ENCODE peak calls at places on chromosomes 7 and 10, in seven cellular contexts. B is OCI-M1, Y is Panc1, W is astrocyte of the spinal cord, R is T-helper 9 cell, J is GM03348, F is T-helper 1 cell. U is an unnamed sample.

GRCh38 chr10:71314028-71314693 is 4.9 kb upstream of the SLC29A3 start:
- DNase-seq in W (peak), F (peak), B (peak), R (peak), J (peak), Y (peak), U (peak)

GRCh38 chr7:45591101-45591906 is 17.1 kb downstream of the ADCY1 start:
- DNase-seq in F (no peak), R (no peak), W (no peak), B (no peak), Y (no peak), J (no peak), U (no peak)

GRCh38 chr7:84528756-84529479 is 334.3 kb upstream of the SEMA3A start:
- DNase-seq in R (no peak), Y (no peak), B (no peak), F (no peak), J (no peak), W (no peak), U (no peak)

GRCh38 chr10:3783313-3783689 is 1.7 kb downstream of the KLF6 start:
- DNase-seq in J (peak), W (no peak), F (peak), B (peak), Y (no peak), R (peak), U (peak)

GRCh38 chr7:116998567-116998966 is 45.3 kb downstream of the ST7 start:
- DNase-seq in R (no peak), F (no peak), Y (no peak), J (no peak), B (no peak), W (no peak), U (no peak)

GRCh38 chr7:95527033-95527775 is 41.5 kb downstream of the ASB4 start:
- DNase-seq in F (no peak), B (peak), Y (peak), W (peak), R (no peak), J (peak), U (no peak)

GRCh38 chr7:74475243-74475986 is 21.7 kb downstream of the GTF2IRD1 start:
- DNase-seq in J (no peak), B (no peak), W (no peak), R (no peak), Y (no peak), F (no peak), U (no peak)

GRCh38 chr7:151631968-151632749 is 112.5 kb upstream of the RHEB start:
- DNase-seq in Y (no peak), J (peak), F (peak), B (peak), R (peak), W (peak), U (peak)

GRCh38 chr10:30095811-30096422 is 36.5 kb upstream of the JCAD start:
- DNase-seq in R (no peak), W (peak), F (no peak), B (no peak), J (no peak), Y (no peak), U (no peak)

GRCh38 chr10:28396317-28396716 is 93.5 kb upstream of the MPP7 start:
- DNase-seq in R (no peak), Y (no peak), B (no peak), W (no peak), F (no peak), J (no peak), U (no peak)